ENCODE peak calls at places on chromosomes 16 and 17, in ten cellular contexts. One of them, this sample, is unnamed.

GRCh38 chr17:27155866-27156265 is 138.0 kb upstream of the WSB1 start:
- DNase-seq in A549: no peak
- DNase-seq in mucosa of descending colon: no peak
- DNase-seq in HFF-Myc: no peak
- DNase-seq in progenitor cell of endocrine pancreas: no peak
- DNase-seq in esophagus muscularis mucosa: no peak
- DNase-seq in prostate gland: no peak
- DNase-seq in esophagus squamous epithelium: no peak
- DNase-seq in fibroblast of villous mesenchyme: no peak
- DNase-seq in GM13976: no peak
- DNase-seq in this sample: no peak

GRCh38 chr17:17146791-17147406 is 59.2 kb downstream of the PLD6 start:
- DNase-seq in A549: peak
- DNase-seq in mucosa of descending colon: peak
- DNase-seq in HFF-Myc: no peak
- DNase-seq in progenitor cell of endocrine pancreas: no peak
- DNase-seq in esophagus muscularis mucosa: no peak
- DNase-seq in prostate gland: no peak
- DNase-seq in esophagus squamous epithelium: no peak
- DNase-seq in fibroblast of villous mesenchyme: no peak
- DNase-seq in GM13976: no peak
- DNase-seq in this sample: peak

GRCh38 chr16:89383095-89384003 is 107.0 kb downstream of the ANKRD11 start:
- DNase-seq in A549: peak
- DNase-seq in mucosa of descending colon: peak
- DNase-seq in HFF-Myc: no peak
- DNase-seq in progenitor cell of endocrine pancreas: peak
- DNase-seq in esophagus muscularis mucosa: no peak
- DNase-seq in prostate gland: peak
- DNase-seq in esophagus squamous epithelium: no peak
- DNase-seq in fibroblast of villous mesenchyme: peak
- DNase-seq in GM13976: no peak
- DNase-seq in this sample: peak

GRCh38 chr16:9612267-9612666 is 520.8 kb downstream of the HAPSTR1 start:
- DNase-seq in A549: no peak
- DNase-seq in mucosa of descending colon: no peak
- DNase-seq in HFF-Myc: no peak
- DNase-seq in progenitor cell of endocrine pancreas: no peak
- DNase-seq in esophagus muscularis mucosa: no peak
- DNase-seq in prostate gland: no peak
- DNase-seq in esophagus squamous epithelium: no peak
- DNase-seq in fibroblast of villous mesenchyme: no peak
- DNase-seq in GM13976: no peak
- DNase-seq in this sample: no peak

GRCh38 chr16:4465977-4466779 is 8.2 kb downstream of the NMRAL1 start:
- DNase-seq in A549: no peak
- DNase-seq in mucosa of descending colon: peak
- DNase-seq in HFF-Myc: no peak
- DNase-seq in progenitor cell of endocrine pancreas: no peak
- DNase-seq in esophagus muscularis mucosa: no peak
- DNase-seq in prostate gland: no peak
- DNase-seq in esophagus squamous epithelium: no peak
- DNase-seq in fibroblast of villous mesenchyme: peak
- DNase-seq in GM13976: no peak
- DNase-seq in this sample: peak

GRCh38 chr17:75341784-75342183 is 52.6 kb upstream of the SLC25A19 start:
- DNase-seq in A549: no peak
- DNase-seq in mucosa of descending colon: no peak
- DNase-seq in HFF-Myc: no peak
- DNase-seq in progenitor cell of endocrine pancreas: no peak
- DNase-seq in esophagus muscularis mucosa: no peak
- DNase-seq in prostate gland: no peak
- DNase-seq in esophagus squamous epithelium: no peak
- DNase-seq in fibroblast of villous mesenchyme: no peak
- DNase-seq in GM13976: no peak
- DNase-seq in this sample: no peak

GRCh38 chr16:19238386-19238785 is 47.1 kb upstream of the CLEC19A start:
- DNase-seq in A549: no peak
- DNase-seq in mucosa of descending colon: no peak
- DNase-seq in HFF-Myc: no peak
- DNase-seq in progenitor cell of endocrine pancreas: no peak
- DNase-seq in esophagus muscularis mucosa: no peak
- DNase-seq in prostate gland: no peak
- DNase-seq in esophagus squamous epithelium: no peak
- DNase-seq in fibroblast of villous mesenchyme: no peak
- DNase-seq in GM13976: no peak
- DNase-seq in this sample: no peak

GRCh38 chr17:74356640-74357465 is 4.8 kb downstream of the BTBD17 start:
- DNase-seq in A549: peak
- DNase-seq in mucosa of descending colon: no peak
- DNase-seq in HFF-Myc: no peak
- DNase-seq in progenitor cell of endocrine pancreas: peak
- DNase-seq in esophagus muscularis mucosa: no peak
- DNase-seq in prostate gland: no peak
- DNase-seq in esophagus squamous epithelium: no peak
- DNase-seq in fibroblast of villous mesenchyme: no peak
- DNase-seq in GM13976: no peak
- DNase-seq in this sample: peak

GRCh38 chr16:3945751-3946603 is 65.5 kb upstream of the CREBBP start:
- DNase-seq in A549: peak
- DNase-seq in mucosa of descending colon: peak
- DNase-seq in HFF-Myc: peak
- DNase-seq in progenitor cell of endocrine pancreas: no peak
- DNase-seq in esophagus muscularis mucosa: no peak
- DNase-seq in prostate gland: peak
- DNase-seq in esophagus squamous epithelium: no peak
- DNase-seq in fibroblast of villous mesenchyme: peak
- DNase-seq in GM13976: no peak
- DNase-seq in this sample: no peak

GRCh38 chr16:1689853-1690252 is 11.8 kb downstream of the JPT2 start:
- DNase-seq in A549: no peak
- DNase-seq in mucosa of descending colon: no peak
- DNase-seq in HFF-Myc: no peak
- DNase-seq in progenitor cell of endocrine pancreas: no peak
- DNase-seq in esophagus muscularis mucosa: no peak
- DNase-seq in prostate gland: no peak
- DNase-seq in esophagus squamous epithelium: no peak
- DNase-seq in fibroblast of villous mesenchyme: no peak
- DNase-seq in GM13976: no peak
- DNase-seq in this sample: no peak

GRCh38 chr16:1690810-1691209 is 12.7 kb downstream of the JPT2 start:
- DNase-seq in A549: no peak
- DNase-seq in mucosa of descending colon: no peak
- DNase-seq in HFF-Myc: no peak
- DNase-seq in progenitor cell of endocrine pancreas: no peak
- DNase-seq in esophagus muscularis mucosa: no peak
- DNase-seq in prostate gland: no peak
- DNase-seq in esophagus squamous epithelium: no peak
- DNase-seq in fibroblast of villous mesenchyme: no peak
- DNase-seq in GM13976: no peak
- DNase-seq in this sample: no peak

GRCh38 chr16:1691956-1692355 is 13.9 kb downstream of the JPT2 start:
- DNase-seq in A549: peak
- DNase-seq in mucosa of descending colon: no peak
- DNase-seq in HFF-Myc: no peak
- DNase-seq in progenitor cell of endocrine pancreas: no peak
- DNase-seq in esophagus muscularis mucosa: no peak
- DNase-seq in prostate gland: no peak
- DNase-seq in esophagus squamous epithelium: no peak
- DNase-seq in fibroblast of villous mesenchyme: peak
- DNase-seq in GM13976: no peak
- DNase-seq in this sample: no peak

GRCh38 chr16:1688807-1689560 is 10.9 kb downstream of the JPT2 start:
- DNase-seq in A549: peak
- DNase-seq in mucosa of descending colon: no peak
- DNase-seq in HFF-Myc: no peak
- DNase-seq in progenitor cell of endocrine pancreas: no peak
- DNase-seq in esophagus muscularis mucosa: no peak
- DNase-seq in prostate gland: peak
- DNase-seq in esophagus squamous epithelium: no peak
- DNase-seq in fibroblast of villous mesenchyme: peak
- DNase-seq in GM13976: no peak
- DNase-seq in this sample: no peak

GRCh38 chr16:1691276-1691675 is 13.2 kb downstream of the JPT2 start:
- DNase-seq in A549: peak
- DNase-seq in mucosa of descending colon: no peak
- DNase-seq in HFF-Myc: no peak
- DNase-seq in progenitor cell of endocrine pancreas: no peak
- DNase-seq in esophagus muscularis mucosa: no peak
- DNase-seq in prostate gland: no peak
- DNase-seq in esophagus squamous epithelium: no peak
- DNase-seq in fibroblast of villous mesenchyme: peak
- DNase-seq in GM13976: no peak
- DNase-seq in this sample: no peak
- TF ChIP-seq CTCF in A549: peak
- TF ChIP-seq CTCF in mucosa of descending colon: no peak
- TF ChIP-seq CTCF in HFF-Myc: no peak
- TF ChIP-seq CTCF in progenitor cell of endocrine pancreas: no peak
- TF ChIP-seq CTCF in esophagus muscularis mucosa: no peak
- TF ChIP-seq CTCF in prostate gland: no peak
- TF ChIP-seq CTCF in esophagus squamous epithelium: no peak
- TF ChIP-seq CTCF in fibroblast of villous mesenchyme: peak
- TF ChIP-seq CTCF in GM13976: no peak
- TF ChIP-seq CTCF in this sample: no peak

GRCh38 chr17:31585280-31585630 is 193.8 kb downstream of the RAB11FIP4 start:
- DNase-seq in A549: no peak
- DNase-seq in mucosa of descending colon: no peak
- DNase-seq in HFF-Myc: no peak
- DNase-seq in progenitor cell of endocrine pancreas: no peak
- DNase-seq in esophagus muscularis mucosa: no peak
- DNase-seq in prostate gland: no peak
- DNase-seq in esophagus squamous epithelium: no peak
- DNase-seq in fibroblast of villous mesenchyme: no peak
- DNase-seq in GM13976: no peak
- DNase-seq in this sample: no peak

GRCh38 chr17:31587462-31587861 is 196.0 kb downstream of the RAB11FIP4 start:
- DNase-seq in A549: no peak
- DNase-seq in mucosa of descending colon: no peak
- DNase-seq in HFF-Myc: no peak
- DNase-seq in progenitor cell of endocrine pancreas: no peak
- DNase-seq in esophagus muscularis mucosa: no peak
- DNase-seq in prostate gland: no peak
- DNase-seq in esophagus squamous epithelium: no peak
- DNase-seq in fibroblast of villous mesenchyme: no peak
- DNase-seq in GM13976: no peak
- DNase-seq in this sample: no peak

GRCh38 chr17:31588512-31588911 is 197.0 kb downstream of the RAB11FIP4 start:
- DNase-seq in A549: no peak
- DNase-seq in mucosa of descending colon: no peak
- DNase-seq in HFF-Myc: no peak
- DNase-seq in progenitor cell of endocrine pancreas: no peak
- DNase-seq in esophagus muscularis mucosa: no peak
- DNase-seq in prostate gland: no peak
- DNase-seq in esophagus squamous epithelium: no peak
- DNase-seq in fibroblast of villous mesenchyme: no peak
- DNase-seq in GM13976: no peak
- DNase-seq in this sample: no peak

GRCh38 chr17:31586946-31587345 is 195.5 kb downstream of the RAB11FIP4 start:
- DNase-seq in A549: no peak
- DNase-seq in mucosa of descending colon: no peak
- DNase-seq in HFF-Myc: no peak
- DNase-seq in progenitor cell of endocrine pancreas: no peak
- DNase-seq in esophagus muscularis mucosa: no peak
- DNase-seq in prostate gland: no peak
- DNase-seq in esophagus squamous epithelium: no peak
- DNase-seq in fibroblast of villous mesenchyme: peak
- DNase-seq in GM13976: no peak
- DNase-seq in this sample: no peak

GRCh38 chr17:31588034-31588433 is 196.6 kb downstream of the RAB11FIP4 start:
- DNase-seq in A549: no peak
- DNase-seq in mucosa of descending colon: no peak
- DNase-seq in HFF-Myc: no peak
- DNase-seq in progenitor cell of endocrine pancreas: no peak
- DNase-seq in esophagus muscularis mucosa: no peak
- DNase-seq in prostate gland: no peak
- DNase-seq in esophagus squamous epithelium: no peak
- DNase-seq in fibroblast of villous mesenchyme: no peak
- DNase-seq in GM13976: no peak
- DNase-seq in this sample: no peak
- TF ChIP-seq CTCF in A549: no peak
- TF ChIP-seq CTCF in mucosa of descending colon: no peak
- TF ChIP-seq CTCF in HFF-Myc: no peak
- TF ChIP-seq CTCF in progenitor cell of endocrine pancreas: no peak
- TF ChIP-seq CTCF in esophagus muscularis mucosa: no peak
- TF ChIP-seq CTCF in prostate gland: no peak
- TF ChIP-seq CTCF in esophagus squamous epithelium: no peak
- TF ChIP-seq CTCF in fibroblast of villous mesenchyme: no peak
- TF ChIP-seq CTCF in GM13976: no peak
- TF ChIP-seq CTCF in this sample: no peak

GRCh38 chr17:39744836-39745215 is 7.1 kb downstream of the GRB7 start:
- DNase-seq in A549: no peak
- DNase-seq in mucosa of descending colon: no peak
- DNase-seq in HFF-Myc: no peak
- DNase-seq in progenitor cell of endocrine pancreas: no peak
- DNase-seq in esophagus muscularis mucosa: no peak
- DNase-seq in prostate gland: no peak
- DNase-seq in esophagus squamous epithelium: no peak
- DNase-seq in fibroblast of villous mesenchyme: no peak
- DNase-seq in GM13976: no peak
- DNase-seq in this sample: no peak
- TF ChIP-seq CTCF in A549: no peak
- TF ChIP-seq CTCF in mucosa of descending colon: no peak
- TF ChIP-seq CTCF in HFF-Myc: no peak
- TF ChIP-seq CTCF in progenitor cell of endocrine pancreas: no peak
- TF ChIP-seq CTCF in esophagus muscularis mucosa: no peak
- TF ChIP-seq CTCF in prostate gland: no peak
- TF ChIP-seq CTCF in esophagus squamous epithelium: no peak
- TF ChIP-seq CTCF in fibroblast of villous mesenchyme: no peak
- TF ChIP-seq CTCF in GM13976: no peak
- TF ChIP-seq CTCF in this sample: no peak

GRCh38 chr16:85535352-85536072 is 77.6 kb upstream of the GSE1 start:
- DNase-seq in A549: no peak
- DNase-seq in mucosa of descending colon: peak
- DNase-seq in HFF-Myc: no peak
- DNase-seq in progenitor cell of endocrine pancreas: no peak
- DNase-seq in esophagus muscularis mucosa: no peak
- DNase-seq in prostate gland: no peak
- DNase-seq in esophagus squamous epithelium: no peak
- DNase-seq in fibroblast of villous mesenchyme: no peak
- DNase-seq in GM13976: no peak
- DNase-seq in this sample: no peak

GRCh38 chr16:85536073-85536410 is 77.1 kb upstream of the GSE1 start:
- DNase-seq in A549: no peak
- DNase-seq in mucosa of descending colon: peak
- DNase-seq in HFF-Myc: no peak
- DNase-seq in progenitor cell of endocrine pancreas: no peak
- DNase-seq in esophagus muscularis mucosa: no peak
- DNase-seq in prostate gland: no peak
- DNase-seq in esophagus squamous epithelium: no peak
- DNase-seq in fibroblast of villous mesenchyme: no peak
- DNase-seq in GM13976: no peak
- DNase-seq in this sample: no peak

GRCh38 chr16:85537795-85538401 is 75.2 kb upstream of the GSE1 start:
- DNase-seq in A549: no peak
- DNase-seq in mucosa of descending colon: no peak
- DNase-seq in HFF-Myc: no peak
- DNase-seq in progenitor cell of endocrine pancreas: no peak
- DNase-seq in esophagus muscularis mucosa: no peak
- DNase-seq in prostate gland: no peak
- DNase-seq in esophagus squamous epithelium: no peak
- DNase-seq in fibroblast of villous mesenchyme: no peak
- DNase-seq in GM13976: no peak
- DNase-seq in this sample: no peak

GRCh38 chr16:85537331-85537788 is 75.8 kb upstream of the GSE1 start:
- DNase-seq in A549: no peak
- DNase-seq in mucosa of descending colon: no peak
- DNase-seq in HFF-Myc: no peak
- DNase-seq in progenitor cell of endocrine pancreas: no peak
- DNase-seq in esophagus muscularis mucosa: no peak
- DNase-seq in prostate gland: no peak
- DNase-seq in esophagus squamous epithelium: no peak
- DNase-seq in fibroblast of villous mesenchyme: no peak
- DNase-seq in GM13976: no peak
- DNase-seq in this sample: no peak

GRCh38 chr16:85536411-85537330 is 76.5 kb upstream of the GSE1 start:
- DNase-seq in A549: no peak
- DNase-seq in mucosa of descending colon: no peak
- DNase-seq in HFF-Myc: no peak
- DNase-seq in progenitor cell of endocrine pancreas: no peak
- DNase-seq in esophagus muscularis mucosa: no peak
- DNase-seq in prostate gland: no peak
- DNase-seq in esophagus squamous epithelium: no peak
- DNase-seq in fibroblast of villous mesenchyme: no peak
- DNase-seq in GM13976: no peak
- DNase-seq in this sample: no peak
- TF ChIP-seq CTCF in A549: no peak
- TF ChIP-seq CTCF in mucosa of descending colon: no peak
- TF ChIP-seq CTCF in HFF-Myc: no peak
- TF ChIP-seq CTCF in progenitor cell of endocrine pancreas: no peak
- TF ChIP-seq CTCF in esophagus muscularis mucosa: no peak
- TF ChIP-seq CTCF in prostate gland: no peak
- TF ChIP-seq CTCF in esophagus squamous epithelium: no peak
- TF ChIP-seq CTCF in fibroblast of villous mesenchyme: no peak
- TF ChIP-seq CTCF in GM13976: no peak
- TF ChIP-seq CTCF in this sample: no peak